ENCODE peak calls at places on chromosomes 7 and 10, in four cellular contexts. N is H1, P is HCT116, C is K562. M is an unnamed sample.
A peak's percentile ranks its signal among the peaks of the same experiment; 100 is the strongest.

GRCh38 chr7:4134204-4134603 is 547.9 kb upstream of the FOXK1 start:
- DNase-seq in P (no peak), C (no peak), N (no peak), M (no peak)

GRCh38 chr10:19493917-19494316 is 322.3 kb upstream of the PLXDC2 start:
- DNase-seq in N (no peak), C (no peak), P (no peak), M (no peak)

GRCh38 chr7:159030490-159031134 is 114.1 kb downstream of the VIPR2 start:
- DNase-seq in C (peak; percentile 92), N (peak; percentile 87), P (peak; percentile 27), M (peak; percentile 54)

GRCh38 chr10:103851261-103851660 is 4.1 kb downstream of the SH3PXD2A start:
- DNase-seq in P (no peak), C (no peak), N (no peak), M (no peak)

GRCh38 chr7:140696024-140696678 is 357 bp upstream of the NDUFB2 start:
- DNase-seq in C (peak; percentile 99), P (peak; percentile 76), N (no peak), M (peak; percentile 88)

GRCh38 chr7:75039166-75039565 is 34.4 kb downstream of the RCC1L start:
- DNase-seq in C (no peak), P (no peak), N (no peak), M (no peak)

GRCh38 chr7:100966542-100967291 is 2.6 kb upstream of the MUC12 start:
- DNase-seq in C (peak; percentile 24), P (no peak), N (peak; percentile 72), M (no peak)

GRCh38 chr7:150451097-150451793 is 815 bp downstream of the GIMAP8 start:
- DNase-seq in P (no peak), N (no peak), C (no peak), M (no peak)

GRCh38 chr10:4024846-4025245 is 239.8 kb upstream of the KLF6 start:
- DNase-seq in C (no peak), N (no peak), P (no peak), M (no peak)

GRCh38 chr10:114115661-114116060 is 58.3 kb downstream of the CCDC186 start:
- DNase-seq in C (no peak), N (no peak), P (no peak), M (no peak)

DNA sequence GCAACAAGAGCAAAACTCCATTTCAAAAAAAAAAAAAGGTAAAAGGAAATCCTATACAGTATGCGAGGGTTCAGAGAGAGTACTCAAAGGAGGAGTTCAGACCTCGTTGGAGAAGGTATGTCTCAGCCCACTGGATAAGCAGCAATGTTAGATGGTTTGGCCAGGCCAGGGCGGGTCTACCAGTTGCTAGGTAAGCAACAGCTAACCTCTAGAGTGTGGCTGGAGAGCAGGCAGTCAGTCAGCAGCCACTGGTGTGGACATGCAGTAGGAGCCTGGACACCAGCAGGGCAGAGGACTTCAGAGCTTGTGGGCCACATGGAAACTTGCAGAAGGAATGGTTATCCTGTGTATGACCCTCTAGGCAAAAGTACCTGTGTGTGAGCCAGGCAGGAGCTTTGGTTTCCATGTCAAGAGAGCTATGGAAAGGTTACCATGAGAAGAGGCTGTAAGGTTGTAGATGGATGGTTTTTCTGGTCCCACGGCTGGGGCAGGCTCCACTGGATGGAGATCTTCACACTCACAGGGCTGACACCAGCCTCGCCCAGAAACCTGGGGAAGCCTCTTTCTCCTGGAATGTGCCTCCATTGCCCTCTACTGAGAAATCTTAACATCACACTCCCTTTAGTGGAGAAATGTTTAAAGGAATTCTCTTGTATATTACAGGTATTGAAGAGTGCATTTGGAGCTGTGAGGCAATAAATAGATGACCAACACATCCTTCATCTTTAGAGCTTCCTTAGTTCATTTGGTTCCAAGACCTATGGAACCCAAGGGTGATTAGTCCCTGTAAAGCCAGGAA is 63.6 kb downstream of the CCDC186 start:
- DNase-seq in P (no peak), C (no peak), N (no peak), M (peak; percentile 17)
- TF ChIP-seq JUND in P (no peak), C (no peak), N (no peak), M (no peak)

GRCh38 chr7:80379034-80379433 is 132.8 kb downstream of the GNAT3 start:
- DNase-seq in C (no peak), P (no peak), N (no peak), M (no peak)
- TF ChIP-seq JUND in C (no peak), P (peak; percentile 19), N (no peak), M (no peak)

GRCh38 chr7:7108931-7109330 is 73.4 kb upstream of the C1GALT1 start:
- DNase-seq in C (no peak), N (no peak), P (no peak), M (no peak)
- TF ChIP-seq JUND in C (no peak), N (no peak), P (no peak), M (no peak)

GRCh38 chr7:91826377-91826776 is 54.1 kb downstream of the MTERF1 start:
- DNase-seq in C (no peak), N (no peak), P (peak; percentile 22), M (no peak)
- TF ChIP-seq JUND in C (no peak), N (no peak), P (no peak), M (no peak)

GRCh38 chr10:133567119-133567518 is 1.7 kb upstream of the SYCE1 start:
- DNase-seq in N (no peak), C (no peak), P (no peak), M (no peak)
- TF ChIP-seq JUND in N (no peak), C (no peak), P (no peak), M (no peak)

DNA sequence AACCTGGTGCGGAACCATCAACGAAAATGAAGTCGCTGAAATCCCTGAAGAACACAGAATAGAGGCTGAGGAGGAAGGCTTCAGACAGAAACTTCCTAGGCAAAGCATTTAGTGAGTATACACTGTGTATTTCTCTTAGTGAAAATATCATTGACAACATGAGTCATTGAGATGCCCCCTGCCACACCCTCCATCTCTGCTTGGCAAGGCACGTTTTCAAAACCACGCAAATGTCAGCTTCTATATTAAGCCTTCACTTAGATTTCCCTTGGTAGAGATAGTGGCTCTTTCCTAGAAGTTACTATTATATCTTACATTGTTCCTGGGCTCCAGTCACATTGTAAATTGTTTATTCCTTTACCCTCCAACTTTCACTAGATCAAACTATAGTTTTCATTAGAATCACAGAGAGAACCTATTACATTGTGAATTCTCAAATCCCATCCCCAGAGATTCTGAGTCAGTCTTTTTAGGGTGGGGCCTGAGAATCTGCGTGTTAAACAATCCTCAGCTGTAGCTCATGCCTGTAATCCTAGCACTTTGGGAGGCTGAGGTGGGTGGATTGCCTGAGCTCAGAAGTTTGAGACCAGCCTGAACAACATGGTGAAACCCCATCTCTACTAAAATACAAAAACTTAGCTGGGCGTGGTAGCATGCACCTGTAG is 4.6 kb upstream of the SKAP2 start:
- DNase-seq in C (no peak), N (no peak), P (peak; percentile 43), M (no peak)
- TF ChIP-seq JUND in C (no peak), N (no peak), P (peak; percentile 4), M (no peak)